ENCODE peak calls at places on chromosomes 2 and 18, in five cellular contexts. P is IMR-90; N is Peyer's patch; X is CD8-positive, alpha-beta T cell; I is pancreas. B is an unnamed sample.

GRCh38 chr2:178280261-178280852 is 86.0 kb downstream of the OSBPL6 start:
- DNase-seq in N (no peak), X (no peak), P (peak), I (no peak), B (no peak)

GRCh38 chr2:220779918-220780317 is 792.2 kb downstream of the EPHA4 start:
- DNase-seq in I (no peak), N (no peak), P (peak), X (no peak), B (no peak)

GRCh38 chr2:217218269-217219140 is 358.6 kb upstream of the TNP1 start:
- DNase-seq in X (no peak), N (no peak), I (no peak), P (peak), B (no peak)

GRCh38 chr2:55364189-55365055 is 55.2 kb downstream of the CCDC88A start:
- DNase-seq in N (no peak), X (no peak), P (peak), I (peak), B (no peak)

GRCh38 chr2:168466190-168466737 is 10.2 kb downstream of the CERS6 start:
- DNase-seq in X (no peak), P (no peak), I (no peak), N (no peak), B (no peak)

GRCh38 chr2:10286216-10287037 is 16.3 kb upstream of the HPCAL1 start:
- DNase-seq in I (peak), X (no peak), N (no peak), P (no peak), B (no peak)

GRCh38 chr18:44638811-44639210 is 41.9 kb upstream of the SETBP1 start:
- DNase-seq in I (no peak), X (no peak), N (no peak), P (no peak), B (no peak)

GRCh38 chr18:5420909-5421308 is 122.9 kb downstream of the EPB41L3 start:
- DNase-seq in X (no peak), I (no peak), P (no peak), N (no peak), B (no peak)

GRCh38 chr18:75538727-75539126 is 111.2 kb upstream of the SMIM21 start:
- DNase-seq in N (no peak), I (no peak), P (peak), X (no peak), B (no peak)

GRCh38 chr2:185215497-185215896 is 523.1 kb upstream of the FSIP2 start:
- DNase-seq in X (no peak), I (no peak), P (no peak), N (no peak), B (no peak)

GRCh38 chr2:42360890-42361727 is at the start of gene COX7A2L:
- DNase-seq in X (peak), P (peak), N (peak), I (peak), B (peak)

GRCh38 chr2:195818521-195818920 is 161.5 kb downstream of the SLC39A10 start:
- DNase-seq in N (no peak), X (no peak), P (peak), I (no peak), B (no peak)

GRCh38 chr2:16578081-16578480 is 87.6 kb downstream of the CYRIA start:
- DNase-seq in P (no peak), N (no peak), I (no peak), X (no peak), B (no peak)

GRCh38 chr18:9055185-9055584 is 47.3 kb upstream of the NDUFV2 start:
- DNase-seq in I (no peak), X (no peak), N (no peak), P (peak), B (no peak)

GRCh38 chr2:201127570-201127969 is 11.6 kb downstream of the CFLAR start:
- DNase-seq in P (peak), X (no peak), I (no peak), N (no peak), B (no peak)

GRCh38 chr2:33214436-33214835 is 262.0 kb upstream of the RASGRP3 start:
- DNase-seq in N (no peak), X (no peak), P (peak), I (no peak), B (no peak)

GRCh38 chr2:67649331-67650071 is 252.4 kb downstream of the ETAA1 start:
- DNase-seq in N (peak), P (peak), X (no peak), I (peak), B (no peak)

GRCh38 chr2:20040489-20041172 is 10.8 kb downstream of the LAPTM4A start:
- DNase-seq in I (no peak), N (no peak), X (no peak), P (peak), B (no peak)

GRCh38 chr2:238803996-238804395 is 43.9 kb upstream of the TWIST2 start:
- DNase-seq in N (no peak), X (no peak), I (no peak), P (no peak), B (no peak)

DNA sequence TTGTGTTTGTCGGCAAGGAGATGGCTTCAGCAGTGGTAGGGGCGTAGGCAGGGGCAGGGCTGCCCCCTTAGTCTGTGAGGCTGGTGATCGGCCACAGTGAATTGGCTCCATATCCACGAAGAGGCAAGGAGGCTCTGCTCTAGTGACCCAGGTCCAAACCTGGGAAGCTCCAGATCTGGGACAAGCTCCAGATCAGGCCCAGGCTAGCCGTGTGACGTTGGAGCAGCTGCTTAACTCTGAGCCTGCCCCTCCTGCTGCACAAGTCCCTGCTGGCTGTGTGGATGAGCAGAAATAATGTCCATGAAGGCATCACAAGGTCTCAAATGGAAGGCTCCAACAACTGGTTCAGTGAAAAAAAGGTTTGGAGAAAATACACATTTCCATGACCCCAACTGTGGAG is 67.2 kb upstream of the TCF7L1 start:
- DNase-seq in I (no peak), P (no peak), X (no peak), N (no peak), B (no peak)
- H3K27ac ChIP-seq in I (no peak), P (no peak), X (no peak), N (no peak), B (no peak)

DNA sequence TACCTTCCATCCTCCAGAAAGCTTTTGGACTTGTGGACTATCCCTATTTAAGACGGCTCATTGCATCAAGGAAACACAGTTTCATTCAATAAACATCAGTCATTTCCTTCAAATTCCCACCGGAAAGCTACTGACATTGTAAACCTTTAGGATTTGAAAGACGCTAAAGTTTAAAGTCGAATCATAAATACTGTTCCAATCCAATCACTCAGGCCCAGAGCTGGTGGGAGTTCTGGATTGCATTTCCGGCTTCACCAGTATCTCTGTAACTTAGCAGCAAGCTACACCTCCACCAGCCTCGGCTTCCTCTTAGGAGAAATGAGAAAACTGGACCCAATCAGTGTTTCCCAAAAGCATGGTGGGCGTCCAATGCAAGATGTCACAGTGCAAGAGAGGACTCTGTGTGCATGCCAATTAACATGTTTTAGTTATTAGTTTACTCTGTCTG is 1.6 kb downstream of the WDFY1 start:
- DNase-seq in I (no peak), N (no peak), X (no peak), P (peak), B (no peak)
- H3K27ac ChIP-seq in I (no peak), N (peak), X (no peak), P (peak), B (no peak)

GRCh38 chr2:109436635-109437225 is 177.0 kb downstream of the SEPTIN10 start:
- DNase-seq in X (no peak), N (no peak), I (no peak), P (no peak), B (no peak)
- H3K27ac ChIP-seq in X (no peak), N (peak), I (no peak), P (no peak), B (peak)

GRCh38 chr2:224817676-224818075 is 101.5 kb upstream of the CCDC195 start:
- DNase-seq in I (no peak), P (no peak), X (no peak), N (no peak), B (no peak)

GRCh38 chr2:224820283-224820991 is 104.3 kb upstream of the CCDC195 start:
- DNase-seq in N (no peak), I (no peak), P (peak), X (no peak), B (no peak)

GRCh38 chr2:224819075-224819474 is 102.9 kb upstream of the CCDC195 start:
- DNase-seq in I (no peak), P (peak), N (no peak), X (no peak), B (no peak)

GRCh38 chr2:224816816-224817215 is 100.7 kb upstream of the CCDC195 start:
- DNase-seq in I (no peak), N (no peak), P (peak), X (no peak), B (no peak)
- H3K27ac ChIP-seq in I (no peak), N (no peak), P (peak), X (no peak), B (no peak)

DNA sequence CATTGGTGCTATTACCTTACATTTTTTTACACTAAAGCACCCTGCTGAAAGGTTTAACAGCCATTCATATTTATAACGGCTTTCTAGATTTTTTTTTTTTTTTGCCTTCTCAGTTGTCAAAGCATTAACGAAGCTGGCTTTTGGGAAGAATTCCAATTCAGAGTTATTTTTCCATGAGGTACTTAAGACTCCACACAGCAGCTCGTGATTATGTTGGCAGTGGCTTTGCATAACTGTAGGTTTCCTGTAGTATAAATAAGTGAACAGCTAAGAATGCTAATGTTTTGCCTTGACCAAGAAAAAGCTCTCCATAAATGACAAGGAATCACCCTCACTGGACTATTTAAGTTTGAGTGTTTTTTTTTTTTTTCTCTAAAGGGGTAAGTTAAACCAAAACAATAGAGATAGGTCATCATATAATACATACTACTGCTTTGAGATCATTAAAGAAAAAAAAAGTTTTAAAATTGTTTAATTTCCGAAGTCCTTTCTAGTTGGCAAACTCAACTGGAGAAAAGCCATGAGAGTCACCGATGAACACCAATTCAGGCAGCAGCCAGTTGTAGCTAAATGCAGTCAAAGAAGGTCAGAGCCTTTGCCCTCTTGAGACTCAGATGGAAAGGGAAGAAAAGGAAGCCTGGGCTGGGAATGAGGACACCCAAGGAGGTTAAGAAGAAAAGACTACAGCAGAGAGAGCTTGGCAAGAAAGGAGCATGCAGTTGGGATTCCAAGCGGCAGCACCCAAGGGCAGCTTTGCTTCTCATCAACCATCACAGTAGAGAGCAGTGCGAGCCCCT is 187.4 kb upstream of the NCKAP5 start:
- DNase-seq in X (no peak), N (no peak), I (no peak), P (peak), B (no peak)
- H3K27ac ChIP-seq in X (no peak), N (peak), I (no peak), P (peak), B (peak)

GRCh38 chr2:235679471-235679870 is 185.6 kb downstream of the AGAP1 start:
- DNase-seq in I (no peak), X (no peak), P (no peak), N (no peak), B (no peak)
- H3K27ac ChIP-seq in I (no peak), X (no peak), P (no peak), N (no peak), B (no peak)